ENCODE peak calls at places on chromosomes 7 and 10, in eight cellular contexts. D is cardiac muscle cell, H is esophagus squamous epithelium, G is astrocyte, J is heart left ventricle, X is Peyer's patch, W is kidney epithelial cell, V is BJ. U is an unnamed sample.

GRCh38 chr7:96996111-96996936 is 9.0 kb upstream of the DLX6 start:
- DNase-seq in G (no peak), X (no peak), D (no peak), W (no peak), H (no peak), V (no peak), J (no peak), U (no peak)

GRCh38 chr10:74669210-74669609 is 157.2 kb upstream of the KAT6B start:
- DNase-seq in W (no peak), D (no peak), G (no peak), X (no peak), V (peak; percentile 82), J (no peak), H (no peak), U (no peak)

GRCh38 chr7:33610918-33611317 is 294.4 kb upstream of the BMPER start:
- DNase-seq in D (no peak), X (no peak), H (no peak), G (no peak), J (no peak), W (no peak), V (no peak), U (peak; percentile 54)

GRCh38 chr7:74174606-74175082 is 488 bp downstream of the EIF4H start:
- DNase-seq in X (peak; percentile 71), D (peak; percentile 73), W (no peak), H (no peak), J (peak; percentile 38), V (no peak), G (peak; percentile 61), U (peak; percentile 52)

GRCh38 chr10:3781458-3782098 is 3.4 kb downstream of the KLF6 start:
- DNase-seq in J (peak; percentile 65), H (no peak), V (no peak), G (peak; percentile 48), X (no peak), W (no peak), D (no peak), U (peak; percentile 60)

GRCh38 chr10:97327348-97328294 is 6.9 kb downstream of the FRAT2 start:
- DNase-seq in G (no peak), X (no peak), H (no peak), J (no peak), D (no peak), V (no peak), W (no peak), U (no peak)

GRCh38 chr7:137687556-137688280 is 159.1 kb downstream of the DGKI start:
- DNase-seq in H (no peak), G (peak; percentile 90), V (peak; percentile 72), X (no peak), J (no peak), W (peak; percentile 18), D (no peak), U (no peak)

GRCh38 chr7:144534196-144534595 is 130.7 kb upstream of the NOBOX start:
- DNase-seq in H (no peak), G (no peak), W (no peak), D (no peak), X (no peak), J (no peak), V (no peak), U (no peak)

GRCh38 chr10:106722524-106722923 is 442.0 kb downstream of the SORCS1 start:
- DNase-seq in V (no peak), D (no peak), G (no peak), X (no peak), H (no peak), J (no peak), W (no peak), U (no peak)

GRCh38 chr7:93175219-93175618 is 27.0 kb upstream of the SAMD9L start:
- DNase-seq in D (no peak), X (no peak), G (no peak), W (no peak), V (no peak), J (no peak), H (no peak), U (no peak)

GRCh38 chr10:11204355-11204879 is 186.7 kb downstream of the CELF2 start:
- DNase-seq in W (no peak), J (no peak), X (no peak), V (no peak), H (no peak), G (no peak), D (no peak), U (no peak)

GRCh38 chr7:21412291-21412896 is 15.5 kb upstream of the SP4 start:
- DNase-seq in J (no peak), D (no peak), H (no peak), G (no peak), W (no peak), V (no peak), X (no peak), U (no peak)

GRCh38 chr10:120368927-120369326 is 88.1 kb upstream of the PLPP4 start:
- DNase-seq in X (no peak), W (no peak), H (no peak), G (no peak), V (no peak), J (no peak), D (no peak), U (no peak)

GRCh38 chr10:110083884-110084283 is 76.1 kb downstream of the ADD3 start:
- DNase-seq in J (no peak), V (no peak), G (peak; percentile 53), H (no peak), X (no peak), D (no peak), W (no peak), U (no peak)

GRCh38 chr7:99990417-99990816 is 14.6 kb upstream of the AZGP1 start:
- DNase-seq in D (no peak), G (no peak), J (no peak), W (no peak), X (no peak), V (no peak), H (no peak), U (no peak)

GRCh38 chr10:52566471-52567246 is 205.9 kb downstream of the MBL2 start:
- DNase-seq in W (peak; percentile 1), G (peak; percentile 14), X (no peak), V (no peak), H (no peak), D (peak; percentile 27), J (no peak), U (peak; percentile 11)

GRCh38 chr7:148147438-148147837 is 443.1 kb upstream of the C7orf33 start:
- DNase-seq in J (no peak), X (no peak), G (no peak), V (no peak), H (no peak), W (no peak), D (no peak), U (no peak)

GRCh38 chr7:41709621-41710020 is 6.7 kb upstream of the INHBA start:
- DNase-seq in H (no peak), D (no peak), W (no peak), V (peak; percentile 71), X (no peak), J (no peak), G (peak; percentile 98), U (no peak)

GRCh38 chr10:79081353-79082034 is 12.7 kb downstream of the ZMIZ1 start:
- DNase-seq in H (no peak), D (no peak), V (peak; percentile 80), G (peak; percentile 95), J (no peak), W (no peak), X (no peak), U (peak; percentile 56)

GRCh38 chr10:65787571-65787970 is 1138.3 kb upstream of the LRRTM3 start:
- DNase-seq in H (no peak), X (no peak), V (no peak), D (no peak), W (no peak), J (no peak), G (no peak), U (no peak)

GRCh38 chr7:30171753-30172447 is 37.1 kb downstream of the MTURN start:
- DNase-seq in H (no peak), D (no peak), V (no peak), G (peak; percentile 23), J (no peak), X (no peak), W (no peak), U (no peak)

DNA sequence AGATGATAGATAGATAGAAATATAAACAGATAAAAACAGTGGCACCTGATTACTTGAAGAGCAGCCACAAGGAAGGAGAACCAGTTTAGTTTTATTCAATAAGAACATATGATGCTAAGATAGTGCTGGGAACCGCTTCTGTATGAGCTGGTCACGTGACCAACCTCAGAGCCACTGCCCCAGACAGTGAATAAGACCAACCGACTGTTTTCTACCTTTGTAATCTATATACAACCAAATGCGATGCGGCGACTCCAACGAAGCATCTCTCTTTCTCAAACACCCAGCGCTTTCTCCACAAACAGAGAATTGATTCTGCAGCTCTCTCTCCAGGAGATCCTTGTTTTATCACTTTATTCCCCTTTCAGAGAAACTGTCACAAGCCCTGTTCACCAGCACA is 55.5 kb upstream of the JCAD start:
- DNase-seq in X (no peak), G (peak; percentile 37), D (peak; percentile 56), V (no peak), J (no peak), H (no peak), W (no peak), U (no peak)
- H3K4me3 ChIP-seq in X (no peak overlapping the region), G (peak overlapping the region; percentile 43), D (peak overlapping the region; percentile 31), V (no peak overlapping the region), J (peak overlapping the region; percentile 41), H (no peak overlapping the region), W (no peak overlapping the region), U (no peak overlapping the region)

GRCh38 chr10:129662386-129662785 is 195.3 kb downstream of the MGMT start:
- DNase-seq in W (no peak), X (no peak), G (no peak), D (no peak), J (no peak), H (no peak), V (no peak), U (no peak)
- TF ChIP-seq CTCF in W (no peak), X (no peak), G (no peak), D (no peak), J (no peak), H (no peak), V (no peak), U (peak; percentile 19)

GRCh38 chr10:123995082-123995460 is 98.3 kb downstream of the CHST15 start:
- DNase-seq in G (no peak), D (no peak), J (no peak), V (peak; percentile 22), H (no peak), X (no peak), W (no peak), U (no peak)

GRCh38 chr10:123996302-123996701 is 97.1 kb downstream of the CHST15 start:
- DNase-seq in W (no peak), J (no peak), D (no peak), X (no peak), V (no peak), H (no peak), G (no peak), U (no peak)

GRCh38 chr10:123997013-123997412 is 96.4 kb downstream of the CHST15 start:
- DNase-seq in D (no peak), W (no peak), X (no peak), V (no peak), G (no peak), J (no peak), H (no peak), U (no peak)

GRCh38 chr10:123994417-123995081 is 98.8 kb downstream of the CHST15 start:
- DNase-seq in J (peak; percentile 87), D (peak; percentile 90), X (peak; percentile 89), H (peak; percentile 20), W (peak; percentile 54), V (peak; percentile 64), G (peak; percentile 76), U (peak; percentile 87)

GRCh38 chr10:123995461-123996131 is 97.8 kb downstream of the CHST15 start:
- DNase-seq in G (peak; percentile 93), J (peak; percentile 46), W (peak; percentile 66), X (no peak), D (peak; percentile 53), V (peak; percentile 80), H (no peak), U (peak; percentile 65)
- H3K4me3 ChIP-seq in G (peak overlapping the region; percentile 47), J (peak overlapping the region; percentile 28), W (peak overlapping the region; percentile 23), X (peak overlapping the region; percentile 4), D (no peak overlapping the region), V (peak overlapping the region; percentile 6), H (peak overlapping the region; percentile 15), U (peak overlapping the region; percentile 50)

GRCh38 chr10:94042001-94042813 is 48.5 kb downstream of the PLCE1 start:
- DNase-seq in V (peak; percentile 89), G (peak; percentile 81), W (peak; percentile 5), X (no peak), J (no peak), H (no peak), D (no peak), U (no peak)
- TF ChIP-seq CTCF in V (peak; percentile 43), G (peak; percentile 32), W (no peak), X (peak; percentile 46), J (no peak), H (peak; percentile 56), D (peak; percentile 32), U (no peak)

U was measured in BE2C.